ENCODE peak calls at places on chromosomes 2 and 18, in ten cellular contexts. V, C, D, A, F, H, K, X, G and E are unnamed samples.

GRCh38 chr2:71859211-71859847 is 288.3 kb downstream of the CYP26B1 start:
- DNase-seq in F (no peak), D (no peak), G (no peak), V (no peak), H (no peak), A (no peak), X (no peak), K (no peak), C (no peak), E (no peak)

GRCh38 chr2:239344857-239345216 is 56.0 kb downstream of the HDAC4 start:
- DNase-seq in V (no peak), K (peak; percentile 41), H (no peak), A (no peak), C (no peak), G (no peak), F (no peak), X (no peak), D (peak; percentile 59), E (peak; percentile 48)

GRCh38 chr2:112893801-112894200 is 17.2 kb upstream of the IL37 start:
- DNase-seq in V (no peak), K (no peak), X (no peak), G (no peak), F (no peak), D (no peak), C (no peak), H (no peak), A (no peak), E (no peak)

GRCh38 chr2:54757496-54757895 is 34.0 kb downstream of the EML6 start:
- DNase-seq in X (no peak), C (peak; percentile 11), G (no peak), K (no peak), H (no peak), F (peak; percentile 13), A (no peak), V (peak; percentile 35), D (no peak), E (no peak)

GRCh38 chr2:58140508-58141072 is 94.0 kb downstream of the VRK2 start:
- DNase-seq in X (no peak), A (no peak), V (peak; percentile 71), C (no peak), H (no peak), D (peak; percentile 75), G (no peak), F (no peak), K (no peak), E (no peak)

GRCh38 chr18:7452331-7452730 is 114.8 kb upstream of the PTPRM start:
- DNase-seq in G (no peak), D (peak; percentile 15), X (no peak), H (peak; percentile 65), C (peak; percentile 38), V (peak; percentile 43), K (no peak), A (peak; percentile 43), F (peak; percentile 17), E (peak; percentile 1)

GRCh38 chr2:217402622-217403383 is 542.9 kb upstream of the TNP1 start:
- DNase-seq in V (no peak), C (no peak), G (peak; percentile 86), F (no peak), A (no peak), H (no peak), X (no peak), D (peak; percentile 80), K (peak; percentile 57), E (no peak)

GRCh38 chr2:234459401-234460009 is 37.4 kb downstream of the ARL4C start:
- DNase-seq in D (no peak), C (no peak), A (no peak), F (no peak), K (peak; percentile 28), H (no peak), G (no peak), V (no peak), X (no peak), E (no peak)

GRCh38 chr2:177036754-177037153 is 175.8 kb upstream of the HNRNPA3 start:
- DNase-seq in D (peak; percentile 91), F (no peak), X (no peak), H (no peak), G (no peak), V (no peak), K (no peak), C (no peak), A (no peak), E (peak; percentile 2)

GRCh38 chr2:199811360-199811759 is 39.6 kb downstream of the FTCDNL1 start:
- DNase-seq in A (no peak), X (no peak), C (no peak), D (no peak), V (no peak), G (peak; percentile 13), H (no peak), F (no peak), K (no peak), E (no peak)

GRCh38 chr2:219469186-219469724 is 29.4 kb upstream of the GMPPA start:
- DNase-seq in F (no peak), V (peak; percentile 90), D (no peak), A (no peak), G (peak; percentile 62), K (no peak), H (peak; percentile 82), X (no peak), C (no peak), E (no peak)

GRCh38 chr2:139790807-139791206 is 1010.6 kb upstream of the NXPH2 start:
- DNase-seq in K (peak; percentile 36), H (peak; percentile 3), V (no peak), A (no peak), F (no peak), C (peak; percentile 9), X (no peak), G (peak; percentile 55), D (peak; percentile 69), E (peak; percentile 45)

GRCh38 chr18:32019251-32019943 is 772 bp downstream of the RNF125 start:
- DNase-seq in X (peak; percentile 34), K (no peak), A (peak; percentile 11), C (peak; percentile 5), F (peak; percentile 60), G (peak; percentile 63), H (peak; percentile 2), V (peak; percentile 25), D (peak; percentile 80), E (peak; percentile 42)

GRCh38 chr2:118013221-118013723 is 598 bp downstream of the CCDC93 start:
- DNase-seq in X (peak; percentile 31), V (peak; percentile 34), C (no peak), F (peak; percentile 37), H (peak; percentile 27), K (peak; percentile 22), A (peak; percentile 53), D (peak; percentile 61), G (peak; percentile 35), E (no peak)

GRCh38 chr2:144830543-144830942 is 310.6 kb upstream of the ZEB2 start:
- DNase-seq in A (no peak), H (no peak), X (no peak), C (no peak), G (no peak), K (no peak), F (no peak), D (no peak), V (peak; percentile 67), E (no peak)